ENCODE peak calls at places on chromosomes 7 and 10, in ten cellular contexts. Y is HCT116, A is Panc1, E is suprapubic skin, S is HL-60, Z is GM12892, B is stomach, N is transverse colon, X is GM12878, Q is breast epithelium. U is an unnamed sample.

GRCh38 chr10:110762849-110763211 is 108.9 kb upstream of the PDCD4 start:
- DNase-seq in A (no peak), Z (no peak), B (no peak), X (no peak), N (no peak), S (no peak), Q (no peak), Y (no peak), E (no peak), U (no peak)

GRCh38 chr7:6708304-6708703 is 1.6 kb upstream of the ZNF12 start:
- DNase-seq in E (no peak), A (no peak), Y (no peak), X (no peak), N (no peak), B (no peak), Q (no peak), S (no peak), Z (no peak), U (no peak)

GRCh38 chr7:24755096-24755495 is 2.2 kb downstream of the GSDME start:
- DNase-seq in S (no peak), Y (no peak), Q (no peak), Z (no peak), N (no peak), E (no peak), B (no peak), A (no peak), X (no peak), U (no peak)

GRCh38 chr7:107089627-107090026 is 45.1 kb downstream of the PRKAR2B start:
- DNase-seq in E (no peak), X (no peak), A (no peak), N (no peak), Z (no peak), S (no peak), B (no peak), Q (no peak), Y (no peak), U (no peak)

GRCh38 chr10:24949616-24950015 is 2.8 kb downstream of the PRTFDC1 start:
- DNase-seq in Z (no peak), N (no peak), A (no peak), X (no peak), E (no peak), B (no peak), S (no peak), Y (no peak), Q (no peak), U (no peak)

GRCh38 chr7:35875292-35875691 is 74.4 kb downstream of the SEPTIN7 start:
- DNase-seq in Y (no peak), S (no peak), N (no peak), Z (no peak), Q (no peak), E (no peak), X (no peak), B (no peak), A (no peak), U (no peak)

GRCh38 chr10:74924251-74924954 is 98.0 kb downstream of the KAT6B start:
- DNase-seq in S (no peak), X (no peak), Z (no peak), E (no peak), Q (no peak), A (peak), Y (peak), N (no peak), B (no peak), U (no peak)

GRCh38 chr7:6256709-6257535 is 15.5 kb downstream of the CYTH3 start:
- DNase-seq in Z (no peak), Y (no peak), A (no peak), X (peak), B (no peak), S (peak), E (no peak), Q (no peak), N (peak), U (peak)

GRCh38 chr10:22674215-22674930 is 40.0 kb downstream of the PIP4K2A start:
- DNase-seq in S (no peak), Z (no peak), Q (no peak), Y (no peak), X (no peak), N (no peak), B (no peak), A (no peak), E (no peak), U (no peak)

GRCh38 chr10:72049969-72050781 is 38.2 kb downstream of the SPOCK2 start:
- DNase-seq in B (no peak), S (no peak), E (no peak), Z (no peak), A (no peak), X (no peak), N (no peak), Y (no peak), Q (no peak), U (no peak)

GRCh38 chr7:146698995-146699610 is 582.5 kb downstream of the CNTNAP2 start:
- DNase-seq in S (no peak), B (no peak), Y (no peak), E (no peak), N (no peak), A (no peak), Q (no peak), X (no peak), Z (no peak), U (no peak)

GRCh38 chr10:34102917-34103506 is 712.1 kb downstream of the PARD3 start:
- DNase-seq in X (no peak), S (no peak), Y (no peak), E (no peak), A (no peak), N (no peak), Z (no peak), Q (no peak), B (no peak), U (no peak)

GRCh38 chr10:34104829-34105572 is 710.1 kb downstream of the PARD3 start:
- DNase-seq in S (no peak), B (no peak), Q (no peak), E (no peak), Y (no peak), Z (no peak), X (no peak), N (no peak), A (no peak), U (no peak)

GRCh38 chr10:34098817-34099567 is 716.1 kb downstream of the PARD3 start:
- DNase-seq in E (no peak), X (no peak), B (no peak), A (no peak), N (no peak), S (no peak), Y (no peak), Z (no peak), Q (no peak), U (no peak)

GRCh38 chr10:34101001-34101400 is 714.1 kb downstream of the PARD3 start:
- DNase-seq in X (no peak), Z (no peak), N (no peak), B (no peak), E (no peak), Q (no peak), S (no peak), A (no peak), Y (no peak), U (no peak)

GRCh38 chr10:34102237-34102673 is 712.8 kb downstream of the PARD3 start:
- DNase-seq in X (no peak), N (peak), B (no peak), Q (no peak), A (no peak), E (peak), S (no peak), Y (no peak), Z (no peak), U (no peak)
- TF ChIP-seq POLR2AphosphoS5 in X (no peak), N (peak), B (peak), Q (peak), A (no peak), E (peak), S (no peak), Y (no peak), Z (no peak), U (no peak)

GRCh38 chr10:4083509-4084003 is 298.5 kb upstream of the KLF6 start:
- DNase-seq in X (no peak), Q (no peak), B (no peak), Z (no peak), E (no peak), N (no peak), Y (no peak), A (no peak), S (no peak), U (no peak)
- TF ChIP-seq POLR2AphosphoS5 in X (no peak), Q (no peak), B (peak), Z (no peak), E (no peak), N (peak), Y (no peak), A (no peak), S (no peak), U (peak)

GRCh38 chr10:30188101-30188500 is 128.7 kb upstream of the JCAD start:
- DNase-seq in S (no peak), Z (no peak), E (no peak), N (no peak), Y (no peak), B (no peak), A (no peak), X (no peak), Q (no peak), U (no peak)

GRCh38 chr10:30188567-30189253 is 129.3 kb upstream of the JCAD start:
- DNase-seq in Z (no peak), X (no peak), B (no peak), N (no peak), A (no peak), E (no peak), Y (no peak), S (no peak), Q (no peak), U (no peak)

GRCh38 chr10:30187010-30187409 is 127.6 kb upstream of the JCAD start:
- DNase-seq in E (no peak), N (no peak), X (no peak), A (no peak), Q (no peak), Y (no peak), B (no peak), Z (no peak), S (no peak), U (no peak)

GRCh38 chr10:30190831-30191552 is 131.6 kb upstream of the JCAD start:
- DNase-seq in X (no peak), N (no peak), Q (no peak), S (no peak), E (no peak), Z (no peak), A (no peak), Y (no peak), B (no peak), U (no peak)

DNA sequence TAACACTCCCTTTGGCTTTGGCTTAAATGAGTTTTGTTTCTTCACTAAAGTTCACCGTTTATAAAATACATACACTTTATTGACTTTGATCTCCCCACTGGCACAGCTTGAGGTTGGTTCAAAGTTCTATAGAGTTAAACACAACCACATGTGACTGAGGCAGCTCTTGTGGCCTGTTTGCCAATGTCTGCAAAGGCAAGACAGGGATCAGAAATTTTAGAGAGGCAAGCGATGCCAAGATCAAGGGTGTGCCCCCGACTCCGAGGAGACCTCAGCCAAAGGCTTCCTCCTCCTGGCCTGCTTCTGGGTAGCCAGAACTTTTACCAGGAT is 129.8 kb upstream of the JCAD start:
- DNase-seq in E (no peak), Y (no peak), Z (no peak), S (no peak), N (no peak), B (no peak), Q (no peak), A (no peak), X (no peak), U (no peak)
- TF ChIP-seq POLR2AphosphoS5 in E (no peak), Y (no peak), Z (no peak), S (no peak), N (no peak), B (no peak), Q (no peak), A (no peak), X (no peak), U (no peak)

DNA sequence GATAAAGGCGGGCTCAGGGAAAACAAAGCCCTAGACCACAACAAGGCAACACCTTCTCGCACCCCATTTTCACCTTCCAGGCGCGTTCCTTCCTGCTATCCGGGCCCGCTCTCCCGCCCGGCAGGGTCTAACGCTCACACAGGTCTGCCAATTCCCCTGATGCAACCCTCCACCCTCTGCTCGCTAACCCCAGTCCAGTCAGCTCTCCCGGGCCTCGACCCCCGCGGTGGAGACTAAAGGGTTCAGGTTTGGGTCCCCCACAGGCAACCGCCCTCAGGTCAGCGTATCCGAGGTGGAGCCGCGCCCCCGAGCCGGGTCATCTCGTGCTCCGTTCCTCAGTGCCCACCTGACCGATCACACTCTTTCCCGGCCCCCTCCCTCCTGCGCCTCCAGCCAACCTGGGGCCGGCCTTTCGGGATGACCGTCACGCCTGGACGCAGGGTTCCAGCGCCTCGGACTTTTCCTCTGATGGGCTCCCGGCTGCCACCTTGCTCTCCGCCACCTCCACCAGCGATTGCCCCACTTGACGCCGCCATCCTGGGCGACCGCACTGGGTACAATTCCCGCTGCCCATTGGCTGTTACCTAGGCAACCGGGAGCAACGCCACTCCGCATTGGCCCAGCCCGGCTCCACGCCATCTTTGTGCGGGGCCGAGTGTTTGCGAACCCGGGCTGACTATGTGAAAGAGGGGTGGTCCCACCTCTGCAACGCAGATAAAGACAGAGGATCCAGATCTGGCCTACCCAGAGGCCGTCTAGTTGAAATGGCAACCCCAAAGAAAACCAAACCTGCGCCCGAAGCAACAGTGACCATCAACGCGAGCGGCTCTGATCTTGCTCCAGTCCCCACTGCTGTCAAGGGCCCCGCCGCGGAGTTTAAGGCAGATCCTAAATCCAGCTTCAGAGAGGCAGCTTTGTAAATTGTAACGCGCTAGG is at the start of gene MORN4:
- DNase-seq in S (peak), A (peak), E (peak), N (peak), Q (peak), X (peak), Z (peak), Y (peak), B (peak), U (peak)
- TF ChIP-seq POLR2AphosphoS5 in S (no peak), A (no peak), E (no peak), N (no peak), Q (peak), X (no peak), Z (no peak), Y (peak), B (peak), U (peak)

GRCh38 chr7:13991791-13992620 is 2.5 kb upstream of the ETV1 start:
- DNase-seq in S (no peak), Q (no peak), N (no peak), Y (no peak), Z (no peak), X (no peak), B (no peak), E (no peak), A (no peak), U (no peak)

GRCh38 chr7:13989944-13990295 is 454 bp upstream of the ETV1 start:
- DNase-seq in X (no peak), Y (no peak), Z (no peak), A (no peak), S (no peak), Q (no peak), N (no peak), E (no peak), B (no peak), U (no peak)

GRCh38 chr7:13989138-13989943 is at the start of gene ETV1:
- DNase-seq in A (peak), X (no peak), N (peak), Y (no peak), S (peak), Q (no peak), Z (no peak), E (peak), B (peak), U (peak)

GRCh38 chr7:13990984-13991790 is 1.7 kb upstream of the ETV1 start:
- DNase-seq in N (peak), Q (peak), E (peak), Z (no peak), S (peak), Y (peak), B (peak), X (peak), A (peak), U (peak)

DNA sequence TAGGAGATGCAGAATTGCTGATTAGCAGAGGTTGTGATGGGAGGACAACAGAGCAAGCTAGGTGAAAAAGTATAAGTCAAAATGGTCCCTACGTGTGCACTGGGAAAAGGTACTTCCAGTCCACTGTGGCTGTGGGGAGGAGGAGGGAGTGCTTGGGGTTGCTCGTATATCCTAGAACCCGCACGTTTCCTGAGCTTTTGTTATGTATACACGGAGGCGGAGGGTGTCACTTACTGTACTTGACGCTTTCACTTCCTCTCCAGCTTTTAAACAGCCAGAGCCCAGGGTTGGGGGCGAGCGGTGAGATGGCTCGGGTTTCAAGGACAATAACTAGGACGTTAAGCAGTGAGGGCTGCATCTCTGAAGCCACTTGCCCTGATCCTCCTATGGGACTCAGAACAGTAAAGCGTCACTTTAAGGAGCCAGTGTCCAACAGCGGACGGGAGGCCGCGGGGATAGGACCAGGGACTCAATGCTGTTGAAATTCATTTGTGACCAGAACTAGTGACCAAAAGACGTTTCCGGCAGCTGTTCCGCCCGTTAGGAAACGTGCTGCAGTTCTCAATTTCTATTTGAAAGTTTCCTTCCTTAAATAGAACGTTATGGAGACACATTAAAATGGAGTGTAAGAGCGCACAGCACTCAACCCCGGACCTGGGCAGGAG is 985 bp upstream of the ETV1 start:
- DNase-seq in E (peak), B (peak), X (no peak), A (peak), S (peak), Y (no peak), Q (no peak), Z (no peak), N (peak), U (peak)
- TF ChIP-seq POLR2AphosphoS5 in E (no peak), B (no peak), X (no peak), A (no peak), S (peak), Y (no peak), Q (peak), Z (no peak), N (no peak), U (peak)

DNA sequence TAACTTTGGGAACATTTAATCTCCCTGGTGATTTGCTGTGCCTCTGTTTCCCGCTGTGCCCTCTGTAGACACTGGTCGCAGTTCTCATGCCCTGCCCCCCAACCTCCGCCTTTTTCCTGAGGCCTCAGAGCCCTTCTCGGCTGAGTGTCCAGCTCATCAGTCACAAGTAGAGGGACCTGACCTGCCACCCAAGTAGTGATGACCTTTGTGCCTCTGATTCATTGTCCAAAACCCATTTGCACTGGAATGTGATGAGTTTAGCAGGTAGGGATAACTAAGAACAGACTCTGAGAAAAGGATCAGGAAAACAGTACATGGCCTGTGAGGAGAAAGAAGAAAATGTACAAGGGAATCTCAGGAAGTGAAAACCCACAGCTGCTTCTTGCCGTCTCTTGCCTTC is 58.8 kb downstream of the LANCL2 start:
- DNase-seq in E (no peak), B (no peak), Z (no peak), Q (no peak), N (no peak), X (no peak), A (no peak), S (no peak), Y (no peak), U (no peak)
- TF ChIP-seq POLR2AphosphoS5 in E (no peak), B (no peak), Z (no peak), Q (no peak), N (no peak), X (no peak), A (no peak), S (no peak), Y (no peak), U (no peak)

GRCh38 chr10:103835121-103836045 is 20.0 kb downstream of the SH3PXD2A start:
- DNase-seq in B (no peak), Q (no peak), A (no peak), Y (no peak), S (peak), E (peak), N (peak), Z (no peak), X (no peak), U (peak)
- TF ChIP-seq POLR2AphosphoS5 in B (peak), Q (peak), A (no peak), Y (no peak), S (no peak), E (no peak), N (peak), Z (no peak), X (no peak), U (no peak)

U was measured in spleen.